ENCODE peak calls at places on chromosome 13, in seven cellular contexts. D is psoas muscle, P is uterus, S is SK-N-SH, B is breast epithelium, X is left ventricle myocardium inferior, C is fibroblast of lung. N is an unnamed sample.
A peak's percentile ranks its signal among the peaks of the same experiment; 100 is the strongest.

GRCh38 chr13:106626473-106626872 is 58.5 kb upstream of the ARGLU1 start:
- DNase-seq in P (no peak), C (no peak), S (no peak), D (no peak), X (no peak), B (no peak), N (no peak)

GRCh38 chr13:108426893-108427292 is 157.4 kb downstream of the TNFSF13B start:
- DNase-seq in P (no peak), X (no peak), B (no peak), C (no peak), S (no peak), D (no peak), N (no peak)

GRCh38 chr13:112133489-112134149 is 66.7 kb downstream of the SOX1 start:
- DNase-seq in P (no peak), X (no peak), S (no peak), C (no peak), B (peak; percentile 3), D (no peak), N (no peak)

GRCh38 chr13:27619093-27619705 is 1.1 kb downstream of the LNX2 start:
- DNase-seq in D (no peak), X (no peak), S (no peak), B (no peak), P (no peak), C (peak; percentile 76), N (no peak)

GRCh38 chr13:95118541-95119324 is 182.5 kb downstream of the ABCC4 start:
- DNase-seq in C (no peak), B (no peak), X (no peak), D (no peak), S (no peak), P (no peak), N (no peak)

GRCh38 chr13:45331981-45332830 is 8.8 kb downstream of the TPT1 start:
- DNase-seq in B (no peak), P (no peak), C (peak; percentile 93), D (peak; percentile 44), S (no peak), X (no peak), N (no peak)

GRCh38 chr13:88637935-88638334 is 966.8 kb downstream of the SLITRK5 start:
- DNase-seq in S (no peak), X (no peak), P (no peak), D (no peak), C (no peak), B (no peak), N (no peak)

GRCh38 chr13:40444241-40444640 is 222.2 kb downstream of the FOXO1 start:
- DNase-seq in S (no peak), P (no peak), D (no peak), C (peak; percentile 66), B (no peak), X (no peak), N (no peak)

GRCh38 chr13:106498158-106498557 is 37.3 kb downstream of the EFNB2 start:
- DNase-seq in C (no peak), D (no peak), X (no peak), P (no peak), S (no peak), B (no peak), N (no peak)

GRCh38 chr13:66501187-66501586 is 728.9 kb downstream of the PCDH9 start:
- DNase-seq in P (no peak), C (peak; percentile 55), B (no peak), D (no peak), S (no peak), X (no peak), N (no peak)

GRCh38 chr13:28059214-28059613 is 41.2 kb downstream of the FLT3 start:
- DNase-seq in D (no peak), P (no peak), B (no peak), X (no peak), C (peak; percentile 4), S (peak; percentile 7), N (peak; percentile 17)

GRCh38 chr13:106440846-106441245 is 94.6 kb downstream of the EFNB2 start:
- DNase-seq in P (no peak), S (no peak), D (no peak), X (no peak), B (no peak), C (no peak), N (no peak)

GRCh38 chr13:65508338-65508737 is 1721.8 kb downstream of the PCDH9 start:
- DNase-seq in D (no peak), C (no peak), P (no peak), X (no peak), S (no peak), B (no peak), N (no peak)

GRCh38 chr13:30847697-30848307 is 58.3 kb upstream of the MEDAG start:
- DNase-seq in X (no peak), C (peak; percentile 100), P (peak; percentile 42), B (no peak), S (no peak), D (no peak), N (peak; percentile 57)

GRCh38 chr13:106133025-106133424 is 402.4 kb downstream of the EFNB2 start:
- DNase-seq in S (no peak), X (no peak), D (no peak), B (no peak), P (no peak), C (peak; percentile 88), N (no peak)

GRCh38 chr13:51562011-51562671 is 22.1 kb upstream of the WDFY2 start:
- DNase-seq in C (no peak), X (no peak), S (no peak), B (no peak), D (no peak), P (no peak), N (no peak)

GRCh38 chr13:29676941-29677452 is 81.5 kb upstream of the SLC7A1 start:
- DNase-seq in P (no peak), X (no peak), B (no peak), S (no peak), C (peak; percentile 59), D (no peak), N (no peak)

GRCh38 chr13:28657784-28658538 is 969 bp upstream of the POMP start:
- DNase-seq in P (no peak), D (no peak), B (no peak), S (peak; percentile 7), C (peak; percentile 7), X (no peak), N (peak; percentile 22)

GRCh38 chr13:112702983-112703379 is 13.1 kb downstream of the ATP11A start:
- DNase-seq in D (no peak), C (no peak), B (no peak), S (no peak), X (no peak), P (no peak), N (peak; percentile 63)

GRCh38 chr13:48094781-48095502 is at the start of gene MED4:
- DNase-seq in X (peak; percentile 97), B (peak; percentile 94), P (peak; percentile 97), D (peak; percentile 96), C (peak; percentile 88), S (peak; percentile 96), N (peak; percentile 96)

GRCh38 chr13:103884139-103884723 is 818.0 kb upstream of the SLC10A2 start:
- DNase-seq in B (no peak), P (no peak), C (no peak), S (no peak), X (no peak), D (no peak), N (no peak)

GRCh38 chr13:21478881-21479808 is 20.0 kb upstream of the ZDHHC20 start:
- DNase-seq in C (peak; percentile 65), B (no peak), D (no peak), P (no peak), X (no peak), S (peak; percentile 47), N (peak; percentile 76)

GRCh38 chr13:104593693-104594092 is 1527.5 kb upstream of the SLC10A2 start:
- DNase-seq in B (no peak), D (no peak), X (no peak), C (no peak), S (no peak), P (no peak), N (peak; percentile 13)

GRCh38 chr13:31927219-31927653 is 104.3 kb upstream of the FRY start:
- DNase-seq in P (no peak), D (no peak), S (no peak), B (no peak), X (no peak), C (no peak), N (peak; percentile 20)
- H3K4me1 ChIP-seq in P (no peaks in the 10 kb centered on the region), D (no peaks in the 10 kb centered on the region), S (peaks cover 11% of the 10 kb centered on the region), B (no peaks in the 10 kb centered on the region), X (peaks cover 59% of the 10 kb centered on the region), C (no peaks in the 10 kb centered on the region), N (no peaks in the 10 kb centered on the region)

GRCh38 chr13:32038353-32038752 is 6.8 kb downstream of the FRY start:
- DNase-seq in X (no peak), D (no peak), P (no peak), C (no peak), S (no peak), B (no peak), N (no peak)

GRCh38 chr13:32036762-32037161 is 5.2 kb downstream of the FRY start:
- DNase-seq in S (no peak), X (no peak), B (no peak), P (no peak), C (no peak), D (no peak), N (no peak)

GRCh38 chr13:32036131-32036695 is 4.6 kb downstream of the FRY start:
- DNase-seq in B (no peak), P (no peak), S (no peak), X (no peak), D (no peak), C (no peak), N (no peak)

GRCh38 chr13:32039056-32039455 is 7.5 kb downstream of the FRY start:
- DNase-seq in B (no peak), X (no peak), C (no peak), S (no peak), D (no peak), P (no peak), N (no peak)

GRCh38 chr13:32037471-32037870 is 5.9 kb downstream of the FRY start:
- DNase-seq in C (no peak), P (no peak), X (no peak), B (no peak), S (no peak), D (no peak), N (no peak)
- H3K4me1 ChIP-seq in C (peaks cover 3% of the 10 kb centered on the region), P (no peaks in the 10 kb centered on the region), X (peaks cover 37% of the 10 kb centered on the region), B (no peaks in the 10 kb centered on the region), S (no peaks in the 10 kb centered on the region), D (peaks cover 8% of the 10 kb centered on the region), N (no peaks in the 10 kb centered on the region)

GRCh38 chr13:33202644-33203169 is 82.8 kb downstream of the STARD13 start:
- DNase-seq in P (no peak), X (no peak), B (no peak), S (no peak), D (no peak), C (no peak), N (no peak)
- H3K4me1 ChIP-seq in P (no peaks in the 10 kb centered on the region), X (peaks cover 100% of the 10 kb centered on the region), B (peaks cover under 1% of the 10 kb centered on the region), S (peaks cover 28% of the 10 kb centered on the region), D (peaks cover 35% of the 10 kb centered on the region), C (peaks cover 30% of the 10 kb centered on the region), N (peaks cover 15% of the 10 kb centered on the region)

GRCh38 chr13:79194727-79195126 is 211.3 kb downstream of the RBM26 start:
- DNase-seq in P (no peak), B (no peak), S (no peak), C (no peak), D (no peak), X (no peak), N (no peak)
- H3K4me1 ChIP-seq in P (no peaks in the 10 kb centered on the region), B (no peaks in the 10 kb centered on the region), S (no peaks in the 10 kb centered on the region), C (no peaks in the 10 kb centered on the region), D (no peaks in the 10 kb centered on the region), X (no peaks in the 10 kb centered on the region), N (no peaks in the 10 kb centered on the region)

N was measured in hepatocyte.